ENCODE peak calls at places on chromosome 11, in five cellular contexts. C is pancreas, T is left ventricle myocardium inferior, R is lower leg skin, F is IMR-90. J is an unnamed sample.

GRCh38 chr11:33633251-33634003 is 67.2 kb downstream of the C11orf91 start:
- DNase-seq in T (no peak), F (peak), R (no peak), C (no peak), J (no peak)

GRCh38 chr11:68693484-68693882 is 9.1 kb downstream of the GAL start:
- DNase-seq in F (no peak), C (no peak), T (no peak), R (no peak), J (no peak)

GRCh38 chr11:59173964-59174663 is 2.2 kb downstream of the DTX4 start:
- DNase-seq in C (peak), R (no peak), T (no peak), F (peak), J (no peak)

GRCh38 chr11:60973699-60974098 is 2.2 kb downstream of the CD6 start:
- DNase-seq in C (no peak), R (no peak), F (no peak), T (no peak), J (no peak)

GRCh38 chr11:11384829-11385228 is 31.8 kb upstream of the CSNK2A3 start:
- DNase-seq in T (no peak), F (no peak), R (no peak), C (no peak), J (no peak)

GRCh38 chr11:75276696-75277095 is 36.1 kb downstream of the TPBGL start:
- DNase-seq in F (no peak), C (no peak), T (no peak), R (no peak), J (no peak)

GRCh38 chr11:103542851-103543250 is 433.6 kb downstream of the DYNC2H1 start:
- DNase-seq in R (no peak), T (no peak), F (no peak), C (no peak), J (no peak)

GRCh38 chr11:123303924-123304323 is 108.9 kb upstream of the CLMP start:
- DNase-seq in C (no peak), F (no peak), T (no peak), R (no peak), J (no peak)

GRCh38 chr11:7514099-7514725 is 413 bp downstream of the PPFIBP2 start:
- DNase-seq in C (no peak), T (peak), R (peak), F (no peak), J (no peak)

GRCh38 chr11:95923441-95923729 is 522 bp downstream of the MTMR2 start:
- DNase-seq in C (no peak), T (no peak), F (no peak), R (no peak), J (no peak)

GRCh38 chr11:69791266-69791665 is 16.1 kb upstream of the FGF4 start:
- DNase-seq in T (no peak), C (no peak), R (no peak), F (peak), J (no peak)

GRCh38 chr11:3147257-3147619 is 17.9 kb downstream of the OSBPL5 start:
- DNase-seq in R (no peak), C (no peak), F (no peak), T (peak), J (no peak)

GRCh38 chr11:95531116-95531515 is 258.5 kb downstream of the FAM76B start:
- DNase-seq in R (no peak), F (no peak), T (no peak), C (no peak), J (no peak)

GRCh38 chr11:60396790-60397189 is 531 bp downstream of the MS4A14 start:
- DNase-seq in F (no peak), C (no peak), T (no peak), R (no peak), J (no peak)

GRCh38 chr11:115664313-115664712 is 160.1 kb upstream of the CADM1 start:
- DNase-seq in C (no peak), T (no peak), F (no peak), R (no peak), J (no peak)

GRCh38 chr11:115665958-115666357 is 161.7 kb upstream of the CADM1 start:
- DNase-seq in F (peak), T (no peak), R (no peak), C (no peak), J (no peak)

GRCh38 chr11:115663790-115664189 is 159.6 kb upstream of the CADM1 start:
- DNase-seq in C (no peak), F (no peak), T (no peak), R (no peak), J (no peak)

GRCh38 chr11:115660072-115660805 is 156.0 kb upstream of the CADM1 start:
- DNase-seq in R (no peak), C (no peak), F (no peak), T (no peak), J (no peak)

GRCh38 chr11:115665345-115665901 is 161.2 kb upstream of the CADM1 start:
- DNase-seq in F (no peak), T (no peak), C (no peak), R (no peak), J (no peak)
- TF ChIP-seq CTCF in F (no peak), T (no peak), C (no peak), R (no peak), J (no peak)

GRCh38 chr11:15819679-15820286 is 536.6 kb downstream of the SOX6 start:
- DNase-seq in C (peak), F (peak), R (peak), T (peak), J (no peak)
- TF ChIP-seq CTCF in C (peak), F (peak), R (no peak), T (peak), J (no peak)

DNA sequence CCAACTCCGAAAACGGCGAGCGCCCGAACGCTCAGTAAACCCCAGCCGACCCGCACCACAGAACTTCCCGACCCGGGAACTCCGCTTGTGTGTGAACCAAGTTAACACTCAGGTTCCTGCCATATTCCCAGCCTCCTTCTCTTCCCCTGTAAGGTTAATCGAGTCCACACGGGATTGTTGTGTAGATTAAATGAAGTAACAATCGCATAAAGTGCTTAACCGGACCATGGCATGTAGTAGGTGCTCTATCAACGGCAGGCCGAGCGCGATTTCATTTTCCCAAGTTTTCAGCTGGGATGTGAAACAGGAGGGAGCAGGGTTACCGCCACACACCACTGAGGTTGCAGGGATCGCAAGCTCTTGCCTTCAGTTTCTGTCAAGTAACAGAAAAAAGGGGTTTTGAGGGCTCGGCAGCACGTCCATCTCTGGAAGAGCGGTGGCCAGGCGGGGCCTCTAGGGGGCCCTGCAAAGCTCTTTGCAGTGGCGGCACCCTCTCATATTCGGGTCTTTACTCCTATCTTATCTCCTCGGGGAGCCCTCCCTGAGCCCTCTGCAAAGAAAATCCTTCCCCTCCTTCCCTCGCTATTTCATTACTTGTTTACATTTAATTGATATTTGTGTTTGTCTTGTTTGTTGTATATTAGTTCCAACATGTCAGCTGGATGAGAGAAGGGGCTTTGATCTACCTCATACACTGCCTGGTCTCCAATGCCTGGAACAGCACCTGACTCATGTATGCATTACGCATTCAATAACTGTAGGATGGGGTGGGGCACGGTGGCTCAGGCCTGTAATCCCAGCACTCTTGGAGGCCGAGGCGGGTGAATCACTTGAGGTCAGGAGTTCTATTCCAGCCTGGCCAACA is 792 bp upstream of the PLEKHA7 start:
- DNase-seq in F (no peak), R (no peak), T (no peak), C (peak), J (no peak)
- TF ChIP-seq CTCF in F (peak), R (no peak), T (peak), C (peak), J (no peak)

GRCh38 chr11:134578807-134579708 is 167.0 kb upstream of the B3GAT1 start:
- DNase-seq in T (no peak), R (peak), F (no peak), C (no peak), J (no peak)
- TF ChIP-seq CTCF in T (peak), R (no peak), F (no peak), C (no peak), J (no peak)

GRCh38 chr11:12890476-12890875 is 118.6 kb upstream of the RASSF10 start:
- DNase-seq in T (no peak), C (no peak), F (peak), R (no peak), J (no peak)

GRCh38 chr11:12889243-12889642 is 119.9 kb upstream of the RASSF10 start:
- DNase-seq in T (peak), C (no peak), R (no peak), F (peak), J (no peak)

GRCh38 chr11:12885717-12886226 is 123.3 kb upstream of the RASSF10 start:
- DNase-seq in F (no peak), T (no peak), C (no peak), R (no peak), J (no peak)

GRCh38 chr11:12886508-12886907 is 122.6 kb upstream of the RASSF10 start:
- DNase-seq in R (no peak), F (no peak), C (no peak), T (no peak), J (no peak)

GRCh38 chr11:12888525-12889158 is 120.5 kb upstream of the RASSF10 start:
- DNase-seq in T (peak), C (peak), R (peak), F (peak), J (no peak)
- TF ChIP-seq CTCF in T (peak), C (peak), R (no peak), F (peak), J (no peak)

GRCh38 chr11:27861706-27862430 is 161.6 kb upstream of the BDNF start:
- DNase-seq in R (no peak), C (no peak), T (no peak), F (peak), J (no peak)

GRCh38 chr11:27865105-27865504 is 164.8 kb upstream of the BDNF start:
- DNase-seq in F (no peak), R (no peak), T (no peak), C (no peak), J (no peak)

GRCh38 chr11:27860811-27861210 is 160.6 kb upstream of the BDNF start:
- DNase-seq in C (no peak), F (no peak), T (no peak), R (no peak), J (no peak)

GRCh38 chr11:27863637-27864036 is 163.4 kb upstream of the BDNF start:
- DNase-seq in C (no peak), R (no peak), T (no peak), F (no peak), J (no peak)

DNA sequence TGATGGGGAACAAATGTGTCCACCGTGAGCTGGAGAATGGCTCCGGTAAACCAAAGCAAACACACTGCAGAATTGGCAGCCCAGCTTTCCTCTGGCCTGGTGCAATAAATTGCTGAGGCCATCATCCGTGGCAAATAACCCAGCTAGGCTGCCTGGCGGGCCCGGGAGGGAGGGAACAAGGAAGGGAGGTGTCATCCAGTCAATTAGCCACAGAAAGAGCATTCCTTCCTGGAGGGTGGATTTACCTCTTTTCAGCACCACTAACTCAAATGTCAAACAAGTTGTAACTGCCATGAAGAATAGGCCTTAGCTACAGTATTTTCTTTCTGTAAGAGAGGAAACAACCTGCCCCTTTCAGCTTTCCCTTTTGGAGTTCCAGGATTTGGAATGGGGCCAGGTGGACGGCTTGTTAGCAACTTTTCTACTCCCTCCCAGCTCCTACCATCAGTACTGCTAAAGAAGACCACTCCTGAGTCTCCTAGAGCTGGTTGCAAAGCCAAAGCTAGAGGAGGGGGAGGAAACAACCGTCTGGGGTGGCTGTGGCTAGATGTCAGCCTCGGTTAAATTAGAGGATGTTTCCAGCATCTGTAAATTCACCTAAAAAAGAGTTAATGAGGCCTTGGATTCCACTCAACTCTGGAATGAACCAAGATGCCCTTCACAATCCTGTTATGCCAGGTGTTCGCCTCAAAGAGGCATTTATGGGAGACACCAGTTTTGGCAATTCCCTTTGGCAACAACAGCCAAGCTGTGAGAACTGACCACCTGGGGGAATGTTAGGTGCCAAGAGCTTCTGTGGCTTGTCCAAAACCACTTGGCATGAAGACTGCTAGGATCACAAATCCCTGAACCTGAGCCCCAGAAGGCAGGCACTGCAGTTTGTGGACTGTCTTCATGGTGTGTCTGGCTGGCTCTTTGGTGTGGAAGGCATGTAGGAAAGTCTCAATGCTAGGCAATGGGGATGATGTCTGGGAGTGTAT is 164.1 kb upstream of the BDNF start:
- DNase-seq in T (no peak), F (no peak), C (peak), R (no peak), J (no peak)
- TF ChIP-seq CTCF in T (no peak), F (no peak), C (no peak), R (no peak), J (no peak)

GRCh38 chr11:62981743-62982142 is 3.0 kb downstream of the SLC22A6 start:
- DNase-seq in R (no peak), T (no peak), F (no peak), C (no peak), J (no peak)
- TF ChIP-seq CTCF in R (no peak), T (no peak), F (no peak), C (no peak), J (no peak)